ENCODE peak calls at places on chromosomes 16 and 17, in four cellular contexts. B is GM12865; Y is AG09309; S is CD8-positive, alpha-beta T cell. P is an unnamed sample.
A peak's percentile ranks its signal among the peaks of the same experiment; 100 is the strongest.

GRCh38 chr16:47461598-47462266 is 601 bp downstream of the PHKB start:
- DNase-seq in B (peak; percentile 86), Y (no peak), S (no peak), P (peak; percentile 48)

GRCh38 chr16:56451753-56452689 is 667 bp downstream of the OGFOD1 start:
- DNase-seq in B (peak; percentile 20), Y (no peak), S (no peak), P (peak; percentile 50)

GRCh38 chr16:75247249-75247648 is 4.2 kb downstream of the BCAR1 start:
- DNase-seq in B (no peak), Y (no peak), S (no peak), P (no peak)

GRCh38 chr17:10771142-10771541 is 32.8 kb downstream of the TMEM238L start:
- DNase-seq in B (no peak), Y (no peak), S (no peak), P (no peak)

GRCh38 chr17:47696717-47697642 is 3.0 kb downstream of the TBKBP1 start:
- DNase-seq in B (no peak), Y (no peak), S (no peak), P (peak; percentile 18)

GRCh38 chr16:70520612-70521297 is 2.6 kb downstream of the COG4 start:
- DNase-seq in B (peak; percentile 77), Y (peak; percentile 60), S (no peak), P (peak; percentile 21)

GRCh38 chr16:86574646-86575045 is 3.7 kb upstream of the FOXL1 start:
- DNase-seq in B (no peak), Y (no peak), S (no peak), P (no peak)

GRCh38 chr16:82481455-82481854 is 145.3 kb upstream of the CDH13 start:
- DNase-seq in B (no peak), Y (no peak), S (no peak), P (no peak)

GRCh38 chr17:40916366-40916765 is 21.1 kb downstream of the KRT23 start:
- DNase-seq in B (no peak), Y (no peak), S (no peak), P (no peak)
- TF ChIP-seq CTCF in B (no peak), Y (no peak), S (no peak), P (no peak)

GRCh38 chr16:57663917-57664661 is 4.0 kb upstream of the ADGRG3 start:
- DNase-seq in B (no peak), Y (no peak), S (no peak), P (no peak)
- TF ChIP-seq CTCF in B (no peak), Y (no peak), S (no peak), P (no peak)

GRCh38 chr17:39636927-39637736 is at the start of gene STARD3:
- DNase-seq in B (peak; percentile 94), Y (peak; percentile 50), S (peak; percentile 78), P (peak; percentile 98)
- TF ChIP-seq CTCF in B (no peak), Y (no peak), S (no peak), P (peak; percentile 8)

GRCh38 chr17:18184143-18185007 is 747 bp downstream of the ALKBH5 start:
- DNase-seq in B (peak; percentile 64), Y (no peak), S (peak; percentile 55), P (peak; percentile 66)

GRCh38 chr17:18182190-18182977 is 1.2 kb upstream of the ALKBH5 start:
- DNase-seq in B (peak; percentile 51), Y (no peak), S (no peak), P (no peak)

GRCh38 chr17:18182978-18183333 is 672 bp upstream of the ALKBH5 start:
- DNase-seq in B (peak; percentile 90), Y (peak; percentile 47), S (no peak), P (peak; percentile 83)

GRCh38 chr17:18185391-18185790 is 1.8 kb downstream of the ALKBH5 start:
- DNase-seq in B (no peak), Y (no peak), S (no peak), P (no peak)

DNA sequence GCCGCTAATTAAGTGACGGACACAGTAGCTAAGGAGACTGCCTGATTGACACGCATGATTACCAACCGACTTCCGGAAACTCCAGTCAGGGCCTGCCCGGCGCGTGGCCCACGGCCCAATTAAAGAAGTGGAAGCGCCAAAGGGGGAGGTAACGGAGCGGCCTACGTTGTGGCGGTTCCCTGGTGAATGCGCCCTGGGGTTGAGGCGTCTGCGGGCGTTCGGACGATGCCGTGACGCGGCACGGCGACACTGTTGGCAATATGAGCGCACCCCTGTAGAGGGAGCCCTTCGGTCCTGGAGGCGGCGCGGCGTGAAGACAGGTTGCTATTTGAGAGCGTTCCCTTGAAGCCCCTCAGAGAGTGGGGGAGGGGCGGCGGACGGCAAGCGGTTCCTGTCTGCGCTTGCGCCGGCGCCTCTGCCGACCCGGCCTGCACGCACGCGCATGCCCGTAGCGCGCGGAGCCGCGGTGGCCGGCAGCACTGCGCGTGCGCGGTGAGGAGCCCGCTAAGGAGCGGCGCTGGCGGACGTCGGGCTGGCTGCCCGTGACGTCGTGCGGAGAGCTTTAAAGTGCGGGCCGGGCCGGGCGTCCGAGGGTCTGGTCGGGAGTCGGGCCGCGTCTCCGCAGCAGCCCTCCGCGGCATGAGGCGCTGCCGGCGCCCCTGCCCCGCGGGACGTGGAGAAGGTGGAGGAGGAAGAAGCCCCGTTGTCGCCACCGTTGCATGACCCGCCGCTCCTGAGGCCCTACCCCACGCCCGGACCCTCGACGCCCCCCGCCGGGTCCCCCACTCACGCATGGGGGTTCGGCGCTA is at the start of gene ALKBH5:
- DNase-seq in B (peak; percentile 100), Y (peak; percentile 100), S (peak; percentile 93), P (peak; percentile 99)
- TF ChIP-seq CTCF in B (peak; percentile 40), Y (peak; percentile 41), S (peak; percentile 73), P (no peak)

GRCh38 chr16:88943131-88943664 is 33.8 kb downstream of the CBFA2T3 start:
- DNase-seq in B (no peak), Y (no peak), S (no peak), P (no peak)

GRCh38 chr16:88940196-88941050 is 36.6 kb downstream of the CBFA2T3 start:
- DNase-seq in B (peak; percentile 30), Y (no peak), S (no peak), P (peak; percentile 79)

GRCh38 chr16:88943741-88944140 is 33.3 kb downstream of the CBFA2T3 start:
- DNase-seq in B (no peak), Y (no peak), S (no peak), P (no peak)

GRCh38 chr16:88941051-88941932 is 35.7 kb downstream of the CBFA2T3 start:
- DNase-seq in B (peak; percentile 27), Y (no peak), S (no peak), P (peak; percentile 92)

GRCh38 chr16:88941933-88942909 is 34.8 kb downstream of the CBFA2T3 start:
- DNase-seq in B (peak; percentile 76), Y (no peak), S (peak; percentile 26), P (peak; percentile 95)
- TF ChIP-seq CTCF in B (peak; percentile 70), Y (peak; percentile 35), S (peak; percentile 78), P (peak; percentile 80)

P was measured in GM20000.